ENCODE peak calls at places on chromosomes 11 and 22, in six cellular contexts. P is right lobe of liver; Q is psoas muscle; W is ovary; S is CD4-positive, CD25-positive, alpha-beta regulatory T cell; V is left lung. H is an unnamed sample.
A peak's percentile ranks its signal among the peaks of the same experiment; 100 is the strongest.

GRCh38 chr11:128988224-128988970 is 45.7 kb upstream of the TP53AIP1 start:
- DNase-seq in P (no peak), Q (no peak), W (no peak), S (no peak), V (no peak), H (no peak)

GRCh38 chr11:27028653-27029052 is 12.0 kb upstream of the BBOX1 start:
- DNase-seq in P (no peak), Q (no peak), W (no peak), S (no peak), V (no peak), H (no peak)

GRCh38 chr11:118679483-118679882 is at the start of gene TREH:
- DNase-seq in P (peak; percentile 90), Q (no peak), W (no peak), S (no peak), V (no peak), H (peak; percentile 85)

GRCh38 chr11:24132471-24132870 is 364.4 kb upstream of the LUZP2 start:
- DNase-seq in P (no peak), Q (no peak), W (no peak), S (no peak), V (no peak), H (peak; percentile 58)

GRCh38 chr11:86101941-86102407 is 33.1 kb upstream of the PICALM start:
- DNase-seq in P (no peak), Q (no peak), W (no peak), S (no peak), V (no peak), H (no peak)

GRCh38 chr11:106281455-106282173 is 204.2 kb downstream of the AASDHPPT start:
- DNase-seq in P (no peak), Q (no peak), W (no peak), S (no peak), V (no peak), H (no peak)

GRCh38 chr11:133830931-133831907 is 14.1 kb downstream of the SPATA19 start:
- DNase-seq in P (no peak), Q (no peak), W (no peak), S (no peak), V (no peak), H (no peak)

GRCh38 chr11:29310016-29310415 is 706.8 kb downstream of the KCNA4 start:
- DNase-seq in P (no peak), Q (no peak), W (no peak), S (no peak), V (no peak), H (no peak)

GRCh38 chr11:123757976-123758375 is 3.7 kb upstream of the OR6X1 start:
- DNase-seq in P (no peak), Q (no peak), W (no peak), S (no peak), V (no peak), H (no peak)

GRCh38 chr22:24893341-24894070 is 53.0 kb downstream of the LHFPL7 start:
- DNase-seq in P (no peak), Q (no peak), W (no peak), S (no peak), V (no peak), H (peak; percentile 13)

GRCh38 chr11:119337581-119338317 is 2.9 kb downstream of the C1QTNF5 start:
- DNase-seq in P (peak; percentile 44), Q (no peak), W (no peak), S (no peak), V (no peak), H (no peak)

GRCh38 chr11:113241190-113242051 is 73.0 kb upstream of the TTC12 start:
- DNase-seq in P (no peak), Q (no peak), W (no peak), S (no peak), V (no peak), H (no peak)

GRCh38 chr11:35963911-35964310 is 20.0 kb downstream of the LDLRAD3 start:
- DNase-seq in P (no peak), Q (no peak), W (no peak), S (no peak), V (no peak), H (no peak)

GRCh38 chr11:26365284-26365683 is 33.4 kb downstream of the ANO3 start:
- DNase-seq in P (no peak), Q (no peak), W (no peak), S (no peak), V (no peak), H (no peak)

GRCh38 chr22:43106302-43106701 is 4.2 kb upstream of the BIK start:
- DNase-seq in P (no peak), Q (no peak), W (no peak), S (no peak), V (no peak), H (no peak)

GRCh38 chr11:91749231-91749630 is 475.4 kb upstream of the FAT3 start:
- DNase-seq in P (no peak), Q (no peak), W (no peak), S (no peak), V (no peak), H (no peak)

GRCh38 chr11:66907751-66908173 is 50.4 kb downstream of the PC start:
- DNase-seq in P (peak; percentile 76), Q (no peak), W (no peak), S (no peak), V (no peak), H (no peak)

GRCh38 chr11:64233913-64234839 is at the start of gene VEGFB:
- DNase-seq in P (peak; percentile 81), Q (peak; percentile 81), W (peak; percentile 81), S (peak; percentile 59), V (peak; percentile 93), H (peak; percentile 81)

GRCh38 chr11:62646825-62647608 is 604 bp upstream of the GANAB start:
- DNase-seq in P (peak; percentile 52), Q (no peak), W (no peak), S (no peak), V (peak; percentile 78), H (peak; percentile 38)

GRCh38 chr11:44319170-44319551 is 9.2 kb upstream of the ALX4 start:
- DNase-seq in P (no peak), Q (no peak), W (no peak), S (no peak), V (no peak), H (no peak)

GRCh38 chr11:113393501-113393985 is 6.0 kb downstream of the ANKK1 start:
- DNase-seq in P (no peak), Q (no peak), W (no peak), S (no peak), V (no peak), H (no peak)

GRCh38 chr22:33299245-33299956 is 241.2 kb upstream of the SYN3 start:
- DNase-seq in P (no peak), Q (no peak), W (no peak), S (no peak), V (no peak), H (no peak)

GRCh38 chr22:44620129-44620840 is 81.7 kb upstream of the PRR5 start:
- DNase-seq in P (peak; percentile 74), Q (peak; percentile 60), W (peak; percentile 40), S (peak; percentile 88), V (peak; percentile 82), H (peak; percentile 45)

GRCh38 chr22:46809153-46809885 is 46.9 kb downstream of the TBC1D22A start:
- DNase-seq in P (no peak), Q (no peak), W (no peak), S (no peak), V (no peak), H (no peak)

GRCh38 chr11:67032830-67033555 is 10.1 kb downstream of the SYT12 start:
- DNase-seq in P (no peak), Q (peak; percentile 57), W (peak; percentile 20), S (no peak), V (no peak), H (no peak)

GRCh38 chr11:128714881-128715280 is 21.0 kb downstream of the FLI1 start:
- DNase-seq in P (peak; percentile 23), Q (no peak), W (no peak), S (no peak), V (no peak), H (no peak)

GRCh38 chr22:24175160-24175808 is 6.0 kb upstream of the SUSD2 start:
- DNase-seq in P (peak; percentile 84), Q (peak; percentile 85), W (peak; percentile 79), S (peak; percentile 54), V (peak; percentile 93), H (peak; percentile 75)

GRCh38 chr11:120707663-120708062 is 196.1 kb downstream of the GRIK4 start:
- DNase-seq in P (no peak), Q (no peak), W (no peak), S (no peak), V (no peak), H (no peak)

GRCh38 chr11:78465169-78465942 is 47.7 kb upstream of the GAB2 start:
- DNase-seq in P (no peak), Q (no peak), W (no peak), S (peak; percentile 60), V (peak; percentile 55), H (no peak)

GRCh38 chr11:1545432-1545831 is 26.6 kb downstream of the DUSP8 start:
- DNase-seq in P (no peak), Q (no peak), W (no peak), S (no peak), V (peak; percentile 26), H (no peak)

GRCh38 chr22:38335077-38335476 is 17.8 kb upstream of the CSNK1E start:
- DNase-seq in P (no peak), Q (no peak), W (no peak), S (no peak), V (no peak), H (no peak)

GRCh38 chr11:106880121-106880520 is 138.2 kb downstream of the GUCY1A2 start:
- DNase-seq in P (no peak), Q (no peak), W (no peak), S (no peak), V (no peak), H (no peak)

GRCh38 chr22:26502688-26503561 is 9.3 kb downstream of the TFIP11 start:
- DNase-seq in P (peak; percentile 64), Q (peak; percentile 29), W (no peak), S (peak; percentile 44), V (no peak), H (peak; percentile 48)

GRCh38 chr11:87097582-87097981 is 59.8 kb downstream of the TMEM135 start:
- DNase-seq in P (peak; percentile 67), Q (no peak), W (no peak), S (peak; percentile 37), V (no peak), H (peak; percentile 55)

GRCh38 chr11:116860303-116860702 is 22.9 kb upstream of the APOA1 start:
- DNase-seq in P (no peak), Q (no peak), W (no peak), S (no peak), V (no peak), H (no peak)
- H3K36me3 ChIP-seq in P (peaks cover 9% of the 10 kb centered on the region), Q (peaks cover 5% of the 10 kb centered on the region), W (no peaks in the 10 kb centered on the region), S (peaks cover 70% of the 10 kb centered on the region), V (no peaks in the 10 kb centered on the region), H (no peaks in the 10 kb centered on the region)

GRCh38 chr22:20083891-20084546 is 4.0 kb downstream of the DGCR8 start:
- DNase-seq in P (no peak), Q (no peak), W (no peak), S (no peak), V (no peak), H (no peak)
- H3K4me1 ChIP-seq in P (peaks cover 43% of the 10 kb centered on the region), Q (peaks cover 49% of the 10 kb centered on the region), W (peaks cover 22% of the 10 kb centered on the region), S (peaks cover 38% of the 10 kb centered on the region), V (peaks cover 57% of the 10 kb centered on the region), H (peaks cover 50% of the 10 kb centered on the region)

GRCh38 chr22:31262369-31263133 is 29.7 kb downstream of the PIK3IP1 start:
- DNase-seq in P (no peak), Q (peak; percentile 69), W (no peak), S (no peak), V (no peak), H (no peak)
- H3K36me3 ChIP-seq in P (peaks cover 19% of the 10 kb centered on the region), Q (peaks cover under 1% of the 10 kb centered on the region), W (no peaks in the 10 kb centered on the region), S (peaks cover 83% of the 10 kb centered on the region), V (peaks cover 7% of the 10 kb centered on the region), H (no peaks in the 10 kb centered on the region)

GRCh38 chr22:28245579-28246224 is 326.6 kb upstream of the PITPNB start:
- DNase-seq in P (no peak), Q (no peak), W (no peak), S (no peak), V (no peak), H (no peak)
- H3K4me1 ChIP-seq in P (peaks cover 7% of the 10 kb centered on the region), Q (peaks cover 39% of the 10 kb centered on the region), W (peaks cover 8% of the 10 kb centered on the region), S (no peaks in the 10 kb centered on the region), V (no peaks in the 10 kb centered on the region), H (no peaks in the 10 kb centered on the region)